ENCODE peak calls at places on chromosomes 6 and 20, in eight cellular contexts. Q, G, E, R, O, K, S and Y are unnamed samples.
A peak's percentile ranks its signal among the peaks of the same experiment; 100 is the strongest.

GRCh38 chr6:152267967-152268845 is 369.0 kb downstream of the SYNE1 start:
- DNase-seq in Q (no peak), G (peak; percentile 69), E (no peak), R (peak; percentile 41), O (no peak), K (no peak), S (no peak), Y (peak; percentile 57)

GRCh38 chr6:144335914-144336313 is 50.8 kb downstream of the UTRN start:
- DNase-seq in Q (no peak), G (peak; percentile 22), E (no peak), R (no peak), O (no peak), K (no peak), S (no peak), Y (peak; percentile 8)

GRCh38 chr6:129498950-129499870 is 210.8 kb downstream of the ARHGAP18 start:
- DNase-seq in Q (no peak), G (peak; percentile 81), E (no peak), R (peak; percentile 80), O (no peak), K (peak; percentile 63), S (no peak), Y (peak; percentile 72)

GRCh38 chr20:32037929-32038328 is 14.1 kb upstream of the HCK start:
- DNase-seq in Q (no peak), G (no peak), E (no peak), R (peak; percentile 80), O (no peak), K (peak; percentile 66), S (no peak), Y (peak; percentile 12)

GRCh38 chr6:71393471-71393870 is 104.9 kb downstream of the OGFRL1 start:
- DNase-seq in Q (no peak), G (peak; percentile 61), E (no peak), R (peak; percentile 66), O (no peak), K (no peak), S (no peak), Y (peak; percentile 67)

GRCh38 chr6:36949636-36950035 is 4.9 kb upstream of the PI16 start:
- DNase-seq in Q (no peak), G (peak; percentile 75), E (no peak), R (peak; percentile 69), O (no peak), K (peak; percentile 72), S (no peak), Y (no peak)

GRCh38 chr6:122476131-122476530 is 4.5 kb upstream of the SERINC1 start:
- DNase-seq in Q (no peak), G (peak; percentile 58), E (no peak), R (peak; percentile 40), O (no peak), K (peak; percentile 9), S (no peak), Y (peak; percentile 45)

GRCh38 chr6:142152731-142153130 is 5.7 kb downstream of the VTA1 start:
- DNase-seq in Q (no peak), G (peak; percentile 21), E (peak; percentile 23), R (peak; percentile 79), O (no peak), K (peak; percentile 82), S (no peak), Y (peak; percentile 32)

GRCh38 chr6:19603716-19604115 is 233.5 kb upstream of the ID4 start:
- DNase-seq in Q (no peak), G (no peak), E (no peak), R (no peak), O (peak; percentile 18), K (no peak), S (no peak), Y (no peak)

GRCh38 chr20:1669304-1669703 is 11.7 kb upstream of the SIRPG start:
- DNase-seq in Q (peak; percentile 44), G (no peak), E (no peak), R (peak; percentile 16), O (peak; percentile 17), K (peak; percentile 18), S (no peak), Y (peak; percentile 4)

GRCh38 chr6:74651948-74652347 is 553.9 kb downstream of the COL12A1 start:
- DNase-seq in Q (no peak), G (no peak), E (no peak), R (peak; percentile 22), O (no peak), K (no peak), S (no peak), Y (peak; percentile 18)

GRCh38 chr20:58715709-58716475 is 23.3 kb downstream of the NPEPL1 start:
- DNase-seq in Q (no peak), G (no peak), E (no peak), R (no peak), O (peak; percentile 10), K (no peak), S (peak; percentile 54), Y (no peak)

GRCh38 chr6:166598441-166599138 is 12.1 kb upstream of the RAMACL start:
- DNase-seq in Q (no peak), G (no peak), E (peak; percentile 81), R (peak; percentile 97), O (peak; percentile 50), K (peak; percentile 96), S (peak; percentile 84), Y (peak; percentile 97)

GRCh38 chr20:47319517-47320252 is 36.8 kb downstream of the ZMYND8 start:
- DNase-seq in Q (peak; percentile 29), G (peak; percentile 96), E (no peak), R (peak; percentile 78), O (peak; percentile 41), K (peak; percentile 87), S (peak; percentile 79), Y (peak; percentile 76)

GRCh38 chr6:152605901-152606390 is 31.2 kb downstream of the SYNE1 start:
- DNase-seq in Q (no peak), G (no peak), E (no peak), R (no peak), O (no peak), K (peak; percentile 22), S (no peak), Y (no peak)

GRCh38 chr6:1858865-1859264 is 249.2 kb downstream of the FOXC1 start:
- DNase-seq in Q (no peak), G (no peak), E (no peak), R (no peak), O (no peak), K (no peak), S (no peak), Y (no peak)

GRCh38 chr20:60123652-60124051 is 165.4 kb downstream of the CDH26 start:
- DNase-seq in Q (no peak), G (peak; percentile 12), E (no peak), R (no peak), O (no peak), K (no peak), S (no peak), Y (no peak)

GRCh38 chr6:183668-184067 is 108.6 kb upstream of the DUSP22 start:
- DNase-seq in Q (no peak), G (no peak), E (no peak), R (no peak), O (no peak), K (no peak), S (no peak), Y (no peak)

GRCh38 chr20:62219101-62219991 is 732 bp downstream of the HRH3 start:
- DNase-seq in Q (no peak), G (no peak), E (no peak), R (no peak), O (no peak), K (no peak), S (no peak), Y (no peak)
- H3K4me3 ChIP-seq in Q (no peak overlapping the region), G (no peak overlapping the region), E (no peak overlapping the region), R (no peak overlapping the region), O (peak overlapping the region; percentile 45), K (no peak overlapping the region), S (peak overlapping the region; percentile 31), Y (no peak overlapping the region)

GRCh38 chr20:20835897-20836296 is 123.5 kb upstream of the RALGAPA2 start:
- DNase-seq in Q (no peak), G (no peak), E (no peak), R (no peak), O (no peak), K (no peak), S (no peak), Y (no peak)

GRCh38 chr20:20831794-20832193 is 119.3 kb upstream of the RALGAPA2 start:
- DNase-seq in Q (no peak), G (peak; percentile 28), E (no peak), R (no peak), O (no peak), K (no peak), S (no peak), Y (no peak)

GRCh38 chr20:20829694-20830093 is 117.2 kb upstream of the RALGAPA2 start:
- DNase-seq in Q (no peak), G (no peak), E (no peak), R (no peak), O (no peak), K (no peak), S (no peak), Y (no peak)

GRCh38 chr20:20827992-20828597 is 115.7 kb upstream of the RALGAPA2 start:
- DNase-seq in Q (no peak), G (no peak), E (no peak), R (no peak), O (no peak), K (no peak), S (no peak), Y (no peak)

DNA sequence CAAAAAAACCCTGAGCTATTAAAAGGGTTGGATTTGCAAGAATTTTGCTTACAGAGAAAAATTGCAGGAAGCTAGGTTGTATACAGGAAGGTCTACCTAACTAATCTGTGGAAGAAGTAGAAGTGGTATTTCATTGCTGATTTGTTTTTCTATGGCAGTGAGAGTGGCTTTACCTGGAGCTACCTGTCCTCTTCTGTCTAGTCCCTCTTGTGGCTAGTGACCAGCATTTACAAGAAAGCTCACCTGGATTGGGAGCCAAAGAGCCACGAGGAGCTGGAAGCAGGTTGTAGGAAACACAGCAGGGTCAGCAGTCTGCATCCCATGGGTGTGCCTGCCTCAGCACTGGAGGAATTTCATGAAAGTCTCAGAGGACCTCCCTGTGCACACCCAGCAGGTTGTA is 120.3 kb upstream of the RALGAPA2 start:
- DNase-seq in Q (no peak), G (no peak), E (no peak), R (no peak), O (no peak), K (no peak), S (no peak), Y (no peak)
- TF ChIP-seq CTCF in Q (no peak), G (peak; percentile 13), E (no peak), R (no peak), O (no peak), K (no peak), S (no peak), Y (no peak)

GRCh38 chr6:140107216-140107615 is 732.8 kb upstream of the CITED2 start:
- DNase-seq in Q (no peak), G (no peak), E (no peak), R (no peak), O (no peak), K (no peak), S (no peak), Y (no peak)
- H3K4me3 ChIP-seq in Q (no peak overlapping the region), G (no peak overlapping the region), E (no peak overlapping the region), R (no peak overlapping the region), O (no peak overlapping the region), K (no peak overlapping the region), S (no peak overlapping the region), Y (no peak overlapping the region)

DNA sequence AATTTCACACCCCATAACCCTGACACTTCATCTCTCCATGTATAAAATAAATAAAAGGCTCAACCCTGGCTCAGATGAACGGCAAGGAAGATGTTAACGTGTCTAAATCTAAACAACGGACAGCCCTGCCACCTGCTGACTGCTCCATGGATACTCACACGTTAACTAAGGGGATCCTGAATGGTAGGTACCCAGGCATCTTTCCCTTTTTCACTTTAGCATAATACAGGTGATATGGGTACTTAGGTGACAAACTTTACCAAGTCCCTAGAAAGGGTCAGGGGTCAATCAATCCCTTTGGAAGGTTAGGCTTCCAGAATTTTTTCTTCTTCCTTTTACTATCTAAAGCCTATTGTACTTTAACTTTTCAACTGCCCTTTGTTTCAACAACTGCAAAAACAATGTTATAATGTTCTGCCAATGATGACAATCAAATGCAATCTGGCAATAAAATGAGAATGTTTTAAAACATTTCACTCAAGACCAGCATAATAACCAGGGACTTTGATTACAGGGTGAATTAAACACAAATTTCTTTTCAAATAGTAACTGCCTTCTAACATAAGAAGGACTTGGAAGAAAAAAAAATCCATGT is 52.4 kb upstream of the IPCEF1 start:
- DNase-seq in Q (no peak), G (peak; percentile 55), E (no peak), R (peak; percentile 35), O (no peak), K (peak; percentile 45), S (no peak), Y (peak; percentile 44)
- TF ChIP-seq CTCF in Q (no peak), G (peak; percentile 59), E (peak; percentile 59), R (peak; percentile 28), O (peak; percentile 50), K (peak; percentile 59), S (peak; percentile 9), Y (peak; percentile 42)